ENCODE peak calls at places on chromosomes 1 and 21, in six cellular contexts. One of them, this sample, is unnamed.

GRCh38 chr1:26408604-26409003 is 2.0 kb upstream of the LIN28A start:
- DNase-seq in LHCN-M2: peak
- DNase-seq in HTR-8/SVneo: peak
- DNase-seq in LNCaP clone FGC: no peak
- DNase-seq in ACHN: peak
- DNase-seq in NCI-H2171 treated with DMSO at 0.1 percent for 48 hours: no peak
- DNase-seq in this sample: peak

GRCh38 chr1:21254335-21254951 is 35.8 kb downstream of the ECE1 start:
- DNase-seq in LNCaP clone FGC: no peak
- DNase-seq in HTR-8/SVneo: no peak
- DNase-seq in ACHN: no peak
- DNase-seq in NCI-H2171 treated with DMSO at 0.1 percent for 48 hours: peak
- DNase-seq in LHCN-M2: peak
- DNase-seq in this sample: no peak

GRCh38 chr1:226064168-226064815 is 1.8 kb downstream of the H3-3A start:
- DNase-seq in HTR-8/SVneo: no peak
- DNase-seq in LNCaP clone FGC: no peak
- DNase-seq in ACHN: peak
- DNase-seq in LHCN-M2: no peak
- DNase-seq in NCI-H2171 treated with DMSO at 0.1 percent for 48 hours: peak
- DNase-seq in this sample: peak

GRCh38 chr1:160619742-160620277 is 27.0 kb downstream of the SLAMF1 start:
- DNase-seq in NCI-H2171 treated with DMSO at 0.1 percent for 48 hours: no peak
- DNase-seq in LHCN-M2: no peak
- DNase-seq in ACHN: no peak
- DNase-seq in HTR-8/SVneo: no peak
- DNase-seq in LNCaP clone FGC: no peak
- DNase-seq in this sample: no peak

GRCh38 chr1:200179781-200180160 is 152.3 kb downstream of the NR5A2 start:
- DNase-seq in LHCN-M2: no peak
- DNase-seq in NCI-H2171 treated with DMSO at 0.1 percent for 48 hours: no peak
- DNase-seq in HTR-8/SVneo: no peak
- DNase-seq in ACHN: no peak
- DNase-seq in LNCaP clone FGC: no peak
- DNase-seq in this sample: no peak

GRCh38 chr1:54904476-54905048 is 17.6 kb upstream of the DHCR24 start:
- DNase-seq in LHCN-M2: no peak
- DNase-seq in LNCaP clone FGC: peak
- DNase-seq in ACHN: peak
- DNase-seq in HTR-8/SVneo: peak
- DNase-seq in NCI-H2171 treated with DMSO at 0.1 percent for 48 hours: no peak
- DNase-seq in this sample: no peak

GRCh38 chr1:205598841-205599666 is 32.8 kb downstream of the ELK4 start:
- DNase-seq in LNCaP clone FGC: peak
- DNase-seq in ACHN: no peak
- DNase-seq in NCI-H2171 treated with DMSO at 0.1 percent for 48 hours: no peak
- DNase-seq in HTR-8/SVneo: no peak
- DNase-seq in LHCN-M2: no peak
- DNase-seq in this sample: no peak

GRCh38 chr1:55257958-55258357 is 42.8 kb upstream of the USP24 start:
- DNase-seq in NCI-H2171 treated with DMSO at 0.1 percent for 48 hours: no peak
- DNase-seq in ACHN: no peak
- DNase-seq in LNCaP clone FGC: no peak
- DNase-seq in HTR-8/SVneo: no peak
- DNase-seq in LHCN-M2: no peak
- DNase-seq in this sample: no peak

GRCh38 chr1:1291023-1291528 is 10.8 kb downstream of the SCNN1D start:
- DNase-seq in NCI-H2171 treated with DMSO at 0.1 percent for 48 hours: peak
- DNase-seq in LHCN-M2: no peak
- DNase-seq in HTR-8/SVneo: no peak
- DNase-seq in LNCaP clone FGC: no peak
- DNase-seq in ACHN: no peak
- DNase-seq in this sample: no peak

GRCh38 chr1:199084293-199084692 is 445.5 kb downstream of the PTPRC start:
- DNase-seq in LHCN-M2: peak
- DNase-seq in LNCaP clone FGC: no peak
- DNase-seq in ACHN: no peak
- DNase-seq in NCI-H2171 treated with DMSO at 0.1 percent for 48 hours: no peak
- DNase-seq in HTR-8/SVneo: no peak
- DNase-seq in this sample: no peak

GRCh38 chr21:29170935-29171334 is 40.5 kb downstream of the MAP3K7CL start:
- DNase-seq in LNCaP clone FGC: no peak
- DNase-seq in LHCN-M2: no peak
- DNase-seq in HTR-8/SVneo: no peak
- DNase-seq in NCI-H2171 treated with DMSO at 0.1 percent for 48 hours: no peak
- DNase-seq in ACHN: no peak
- DNase-seq in this sample: no peak

This sample was measured in LoVo.